ENCODE peak calls at places on chromosomes 2 and 18, in eight cellular contexts. B is activated naive CD4-positive, alpha-beta T cell; J is iPS-NIHi11; R is NCI-H1092 treated with DMSO at 0.1 percent for 48 hours; T is globus pallidus; G is SJSA1; U is ELF-1; K is left kidney. H is an unnamed sample.

GRCh38 chr2:106356291-106356690 is 111.9 kb downstream of the RGPD3 start:
- DNase-seq in B (no peak), J (no peak), R (no peak), T (no peak), G (no peak), U (no peak), K (no peak), H (no peak)

GRCh38 chr18:75277629-75277966 is 67.0 kb downstream of the TSHZ1 start:
- DNase-seq in B (no peak), J (no peak), R (no peak), T (no peak), G (no peak), U (no peak), K (no peak), H (no peak)

GRCh38 chr2:230164139-230164538 is 55.6 kb downstream of the SP110 start:
- DNase-seq in B (no peak), J (no peak), R (no peak), T (no peak), G (no peak), U (no peak), K (no peak), H (no peak)

GRCh38 chr2:27442981-27443323 is 771 bp downstream of the KRTCAP3 start:
- DNase-seq in B (no peak), J (no peak), R (no peak), T (no peak), G (no peak), U (no peak), K (no peak), H (peak)

GRCh38 chr18:9961031-9961430 is 47.2 kb downstream of the VAPA start:
- DNase-seq in B (no peak), J (no peak), R (no peak), T (peak), G (no peak), U (no peak), K (no peak), H (peak)

GRCh38 chr2:66987747-66988146 is 409.4 kb upstream of the ETAA1 start:
- DNase-seq in B (no peak), J (no peak), R (no peak), T (no peak), G (no peak), U (no peak), K (no peak), H (no peak)

GRCh38 chr2:30232027-30232800 is 880 bp downstream of the LBH start:
- DNase-seq in B (peak), J (peak), R (peak), T (no peak), G (peak), U (peak), K (peak), H (peak)

GRCh38 chr18:67023059-67023458 is 419.2 kb upstream of the CDH19 start:
- DNase-seq in B (no peak), J (no peak), R (no peak), T (no peak), G (no peak), U (no peak), K (no peak), H (no peak)

GRCh38 chr2:21395366-21395765 is 271.6 kb downstream of the TDRD15 start:
- DNase-seq in B (no peak), J (peak), R (no peak), T (peak), G (no peak), U (peak), K (peak), H (no peak)

GRCh38 chr2:109211324-109211723 is 82.3 kb downstream of the SH3RF3 start:
- DNase-seq in B (no peak), J (peak), R (no peak), T (no peak), G (no peak), U (peak), K (no peak), H (no peak)

GRCh38 chr2:219060821-219061791 is at the start of gene IHH:
- DNase-seq in B (no peak), J (peak), R (no peak), T (no peak), G (no peak), U (peak), K (peak), H (peak)

GRCh38 chr2:140997997-140998396 is 1132.8 kb downstream of the LRP1B start:
- DNase-seq in B (no peak), J (no peak), R (no peak), T (no peak), G (no peak), U (no peak), K (no peak), H (no peak)

GRCh38 chr2:119672161-119672862 is 6.7 kb upstream of the TMEM177 start:
- DNase-seq in B (no peak), J (no peak), R (no peak), T (no peak), G (no peak), U (no peak), K (no peak), H (no peak)

GRCh38 chr2:172102159-172102857 is 392 bp downstream of the DLX2 start:
- DNase-seq in B (no peak), J (peak), R (peak), T (no peak), G (peak), U (peak), K (peak), H (peak)

H was measured in AG08396.